ENCODE peak calls at places on chromosomes 13 and 19, in ten cellular contexts. G is breast epithelium; M is NCI-H146; D is mesothelial cell of epicardium; X is effector memory CD4-positive, alpha-beta T cell; N is T1000; L is AG10803; C is stimulated activated CD8-positive, alpha-beta memory T cell treated with anti-CD3 and anti-CD28 coated beads, Interleukin-4, amount 100 ng/mL, for 24 hours; O is head of caudate nucleus; U is heart right ventricle. P is an unnamed sample.

GRCh38 chr13:25171517-25172302 is at the start of gene AMER2:
- DNase-seq in G (no peak), M (peak), D (peak), X (no peak), N (no peak), L (peak), C (no peak), O (peak), U (peak), P (no peak)

GRCh38 chr19:50332264-50333038 is 3.3 kb upstream of the KCNC3 start:
- DNase-seq in G (no peak), M (no peak), D (peak), X (no peak), N (no peak), L (no peak), C (no peak), O (no peak), U (no peak), P (no peak)

GRCh38 chr13:84972907-84973306 is 826.3 kb downstream of the SLITRK6 start:
- DNase-seq in G (no peak), M (no peak), D (no peak), X (no peak), N (no peak), L (no peak), C (no peak), O (no peak), U (no peak), P (no peak)

GRCh38 chr13:45224181-45224580 is 23.3 kb upstream of the KCTD4 start:
- DNase-seq in G (no peak), M (no peak), D (no peak), X (no peak), N (no peak), L (peak), C (no peak), O (no peak), U (no peak), P (no peak)

GRCh38 chr13:80945328-80945727 is 604.4 kb upstream of the SPRY2 start:
- DNase-seq in G (no peak), M (peak), D (no peak), X (no peak), N (no peak), L (no peak), C (no peak), O (peak), U (peak), P (no peak)

GRCh38 chr19:33292595-33293254 is 9.6 kb downstream of the CEBPA start:
- DNase-seq in G (no peak), M (no peak), D (no peak), X (no peak), N (no peak), L (peak), C (no peak), O (no peak), U (no peak), P (peak)

GRCh38 chr13:35888327-35888940 is 242.7 kb downstream of the DCLK1 start:
- DNase-seq in G (no peak), M (peak), D (no peak), X (no peak), N (no peak), L (no peak), C (no peak), O (no peak), U (no peak), P (peak)

GRCh38 chr13:48532146-48532472 is 771 bp downstream of the RCBTB2 start:
- DNase-seq in G (no peak), M (no peak), D (no peak), X (no peak), N (no peak), L (peak), C (no peak), O (no peak), U (no peak), P (no peak)

GRCh38 chr13:49292742-49293498 is 45.2 kb downstream of the CDADC1 start:
- DNase-seq in G (no peak), M (peak), D (peak), X (no peak), N (no peak), L (peak), C (no peak), O (no peak), U (peak), P (no peak)

GRCh38 chr19:3665681-3666544 is 34.4 kb downstream of the PIP5K1C start:
- DNase-seq in G (peak), M (no peak), D (peak), X (peak), N (no peak), L (peak), C (peak), O (peak), U (peak), P (peak)

GRCh38 chr13:100646030-100646673 is 28.4 kb downstream of the TMTC4 start:
- DNase-seq in G (no peak), M (peak), D (no peak), X (no peak), N (no peak), L (peak), C (no peak), O (peak), U (no peak), P (peak)

GRCh38 chr19:39843919-39844793 is 2.0 kb downstream of the FBL start:
- DNase-seq in G (no peak), M (peak), D (no peak), X (no peak), N (no peak), L (peak), C (no peak), O (no peak), U (no peak), P (peak)

GRCh38 chr19:2982983-2983350 is 5.6 kb downstream of the TLE6 start:
- DNase-seq in G (peak), M (peak), D (no peak), X (no peak), N (no peak), L (peak), C (no peak), O (peak), U (peak), P (no peak)

GRCh38 chr13:77985866-77986636 is 67.4 kb upstream of the EDNRB start:
- DNase-seq in G (no peak), M (no peak), D (no peak), X (no peak), N (no peak), L (peak), C (no peak), O (no peak), U (no peak), P (no peak)

GRCh38 chr13:56510836-56511235 is 629.9 kb upstream of the PRR20A start:
- DNase-seq in G (no peak), M (no peak), D (no peak), X (no peak), N (no peak), L (no peak), C (no peak), O (no peak), U (no peak), P (no peak)

GRCh38 chr13:64289702-64290101 is 2874.1 kb upstream of the PCDH20 start:
- DNase-seq in G (no peak), M (no peak), D (no peak), X (no peak), N (no peak), L (no peak), C (no peak), O (no peak), U (no peak), P (no peak)

GRCh38 chr13:108911807-108912206 is 282.4 kb downstream of the MYO16 start:
- DNase-seq in G (no peak), M (no peak), D (no peak), X (no peak), N (no peak), L (no peak), C (no peak), O (no peak), U (no peak), P (no peak)

GRCh38 chr13:72920097-72920496 is 138.2 kb downstream of the PIBF1 start:
- DNase-seq in G (no peak), M (no peak), D (no peak), X (no peak), N (no peak), L (peak), C (no peak), O (no peak), U (no peak), P (no peak)